ENCODE peak calls at places on chromosomes 4 and X, in seven cellular contexts. W is stimulated activated CD4-positive, alpha-beta T cell treated with anti-CD3 and anti-CD28 coated beads, Interleukin-1b, Interleukin-23, amount 100 ng/mL, for 24 hours; M is activated B cell treated with CpG ODN at 0.5 μM for 24 hours; E is NCI-H524; D is stimulated activated CD8-positive, alpha-beta memory T cell treated with anti-CD3 and anti-CD28 coated beads, Interleukin-7, amount 100 ng/mL, for 4 hours; Z is NCI-H345; N is activated CD4-positive, alpha-beta memory T cell treated with anti-CD3 and anti-CD28 coated beads, Interleukin-2, amount 10 ng/mL, durations not matched to agents 7 days and 5 days. B is an unnamed sample.

GRCh38 chr4:54226399-54227260 is 2.5 kb upstream of the PDGFRA start:
- DNase-seq in M (no peak), D (no peak), E (peak; percentile 28), W (no peak), N (no peak), Z (no peak), B (no peak)

GRCh38 chr4:83890231-83890630 is 354.3 kb downstream of the GPAT3 start:
- DNase-seq in Z (no peak), W (no peak), D (no peak), N (no peak), M (no peak), E (no peak), B (no peak)

GRCh38 chrX:48480142-48480541 is 4.1 kb downstream of the FTSJ1 start:
- DNase-seq in D (no peak), E (no peak), W (no peak), Z (no peak), N (no peak), M (no peak), B (no peak)

GRCh38 chrX:71106427-71106826 is at the start of gene CXorf65:
- DNase-seq in E (no peak), D (no peak), Z (no peak), N (no peak), W (no peak), M (no peak), B (no peak)

GRCh38 chr4:90799895-90800294 is 672.7 kb downstream of the CCSER1 start:
- DNase-seq in E (no peak), M (no peak), N (no peak), W (no peak), Z (no peak), D (no peak), B (no peak)

GRCh38 chr4:141375855-141376254 is 155.2 kb downstream of the ZNF330 start:
- DNase-seq in E (peak; percentile 1), M (no peak), Z (peak; percentile 61), N (no peak), W (no peak), D (no peak), B (no peak)

GRCh38 chrX:130343411-130343810 is 3.7 kb downstream of the SLC25A14 start:
- DNase-seq in W (no peak), Z (no peak), N (no peak), D (no peak), E (no peak), M (no peak), B (no peak)

GRCh38 chrX:150167482-150168324 is 195.4 kb upstream of the MAMLD1 start:
- DNase-seq in D (no peak), N (no peak), E (no peak), W (no peak), Z (no peak), M (no peak), B (no peak)

GRCh38 chrX:26918633-26919032 is 544.5 kb downstream of the PPP4R3C start:
- DNase-seq in M (no peak), W (no peak), D (no peak), N (no peak), Z (no peak), E (peak; percentile 64), B (no peak)

GRCh38 chrX:139930923-139931645 is 1.8 kb downstream of the ATP11C start:
- DNase-seq in E (peak; percentile 48), M (peak; percentile 15), N (peak; percentile 18), W (no peak), D (no peak), Z (no peak), B (peak; percentile 8)

GRCh38 chrX:25015486-25016360 is at the start of gene ARX:
- DNase-seq in D (no peak), N (peak; percentile 39), W (no peak), Z (no peak), M (no peak), E (peak; percentile 74), B (peak; percentile 64)

GRCh38 chrX:9907645-9908387 is 59.3 kb upstream of the CLDN34 start:
- DNase-seq in N (no peak), Z (no peak), W (no peak), D (no peak), E (peak; percentile 28), M (no peak), B (no peak)

GRCh38 chrX:45630078-45630477 is 429.4 kb upstream of the DIPK2B start:
- DNase-seq in N (no peak), M (no peak), W (no peak), E (no peak), Z (no peak), D (no peak), B (no peak)

GRCh38 chr4:54941994-54942552 is 183.3 kb downstream of the KDR start:
- DNase-seq in Z (peak; percentile 41), W (no peak), E (no peak), N (peak; percentile 47), M (no peak), D (no peak), B (no peak)

GRCh38 chr4:141503260-141503659 is 133.1 kb upstream of the IL15 start:
- DNase-seq in W (no peak), D (no peak), M (no peak), N (no peak), Z (no peak), E (no peak), B (no peak)

GRCh38 chr4:87677731-87678130 is 27.7 kb downstream of the DMP1 start:
- DNase-seq in E (no peak), N (no peak), D (no peak), M (no peak), Z (no peak), W (no peak), B (no peak)